ENCODE peak calls at places on chromosomes 3 and 15, in five cellular contexts. N is BJ, A is endothelial cell of umbilical vein, H is K562, F is A549. T is an unnamed sample.

GRCh38 chr3:144585408-144585807 is 613.8 kb downstream of the DIPK2A start:
- DNase-seq in N (no peak), A (no peak), H (no peak), F (no peak), T (no peak)

GRCh38 chr15:66673410-66674322 is 28.4 kb upstream of the SMAD6 start:
- DNase-seq in N (no peak), A (no peak), H (peak), F (peak), T (no peak)

GRCh38 chr15:89364341-89364740 is 29.7 kb upstream of the POLG start:
- DNase-seq in N (no peak), A (no peak), H (no peak), F (no peak), T (no peak)

GRCh38 chr3:48503406-48504050 is 446 bp downstream of the SHISA5 start:
- DNase-seq in N (no peak), A (peak), H (peak), F (no peak), T (peak)

GRCh38 chr3:132660745-132661067 is 577 bp downstream of the UBA5 start:
- DNase-seq in N (no peak), A (peak), H (no peak), F (no peak), T (peak)

GRCh38 chr3:4999626-5000184 is 20.5 kb downstream of the BHLHE40 start:
- DNase-seq in N (no peak), A (no peak), H (peak), F (no peak), T (no peak)

GRCh38 chr3:34396288-34396687 is 597.9 kb downstream of the PDCD6IP start:
- DNase-seq in N (no peak), A (no peak), H (no peak), F (no peak), T (no peak)

GRCh38 chr3:38560284-38560683 is 64.1 kb downstream of the EXOG start:
- DNase-seq in N (no peak), A (no peak), H (no peak), F (no peak), T (no peak)

GRCh38 chr3:30232546-30232945 is 373.9 kb upstream of the TGFBR2 start:
- DNase-seq in N (no peak), A (no peak), H (no peak), F (no peak), T (no peak)

GRCh38 chr3:96994995-96995394 is 180.6 kb downstream of the EPHA6 start:
- DNase-seq in N (no peak), A (no peak), H (no peak), F (no peak), T (no peak)

GRCh38 chr3:135513106-135514063 is 452.1 kb upstream of the PPP2R3A start:
- DNase-seq in N (peak), A (no peak), H (peak), F (peak), T (peak)

GRCh38 chr15:48447657-48448056 is 116.4 kb downstream of the DUT start:
- DNase-seq in N (no peak), A (peak), H (no peak), F (no peak), T (peak)

GRCh38 chr3:67635257-67635656 is 19.2 kb downstream of the SUCLG2 start:
- DNase-seq in N (peak), A (no peak), H (no peak), F (peak), T (peak)

GRCh38 chr3:188624384-188624783 is 470.4 kb downstream of the LPP start:
- DNase-seq in N (no peak), A (no peak), H (no peak), F (no peak), T (peak)

GRCh38 chr3:158452324-158452723 is 118.7 kb upstream of the MLF1 start:
- DNase-seq in N (no peak), A (no peak), H (no peak), F (no peak), T (peak)

GRCh38 chr3:170046269-170047132 is 8.7 kb downstream of the GPR160 start:
- DNase-seq in N (no peak), A (no peak), H (no peak), F (no peak), T (no peak)

GRCh38 chr15:101276501-101277037 is 716 bp downstream of the SELENOS start:
- DNase-seq in N (no peak), A (peak), H (peak), F (peak), T (peak)
- TF ChIP-seq CTCF in N (peak), A (peak), H (peak), F (peak), T (peak)

GRCh38 chr3:142226474-142226873 is 1.1 kb upstream of the GK5 start:
- DNase-seq in N (no peak), A (no peak), H (no peak), F (peak), T (peak)
- TF ChIP-seq CTCF in N (no peak), A (peak), H (no peak), F (no peak), T (peak)

DNA sequence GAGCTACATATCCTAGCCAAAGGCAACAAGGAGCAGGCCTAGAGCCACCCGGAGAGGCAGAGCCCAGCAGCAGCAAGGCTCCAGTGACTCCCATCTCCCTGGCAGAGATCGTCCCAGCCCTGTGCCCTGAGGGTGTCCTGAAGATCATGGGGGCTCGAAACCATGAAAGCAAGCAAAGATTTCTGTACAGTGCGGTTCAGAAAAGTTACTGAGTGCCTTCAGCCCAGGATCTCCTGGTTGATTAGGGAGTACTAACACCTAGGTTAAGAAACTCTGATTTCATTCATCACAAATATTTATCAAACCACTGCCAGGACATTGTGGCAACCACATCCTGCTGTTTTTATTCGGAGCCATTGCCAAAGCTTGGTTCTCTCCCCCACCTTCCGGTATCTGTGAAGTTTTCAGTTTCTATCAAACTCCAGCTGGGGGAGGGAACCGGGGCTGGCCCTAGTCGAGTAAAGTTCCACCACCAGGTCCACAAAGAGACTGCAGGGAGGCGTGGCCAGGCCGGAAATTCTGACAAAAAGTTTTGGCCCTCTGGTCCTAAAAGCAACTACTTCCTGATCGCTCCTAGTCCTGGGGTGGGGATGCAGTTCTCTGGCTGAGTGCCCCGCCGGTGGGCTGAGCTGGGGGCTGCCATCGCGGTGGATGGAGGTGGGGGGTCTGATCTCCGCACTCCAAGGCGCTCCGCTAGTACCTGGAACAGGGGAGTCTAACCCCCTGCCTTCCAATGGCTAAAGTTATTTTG is 1.2 kb downstream of the RAB43 start:
- DNase-seq in N (peak), A (peak), H (peak), F (peak), T (peak)
- TF ChIP-seq CTCF in N (peak), A (no peak), H (peak), F (no peak), T (peak)

GRCh38 chr3:61683409-61684261 is 122.3 kb downstream of the PTPRG start:
- DNase-seq in N (no peak), A (no peak), H (no peak), F (no peak), T (peak)
- TF ChIP-seq CTCF in N (no peak), A (no peak), H (no peak), F (no peak), T (no peak)

T was measured in fibroblast of mammary gland.